ENCODE peak calls at places on chromosome 4, in seven cellular contexts. One of them, this sample, is unnamed.
A peak's percentile ranks its signal among the peaks of the same experiment; 100 is the strongest.

GRCh38 chr4:109266891-109267290 is 35.6 kb downstream of the COL25A1 start:
- DNase-seq in hepatocyte: no peak
- DNase-seq in OCI-LY7: no peak
- DNase-seq in AG04450: no peak
- DNase-seq in Karpas-422: no peak
- DNase-seq in lower lobe of right lung: no peak
- DNase-seq in tibial artery: no peak
- DNase-seq in this sample: no peak

GRCh38 chr4:40582413-40582812 is 47.3 kb downstream of the RBM47 start:
- DNase-seq in hepatocyte: no peak
- DNase-seq in OCI-LY7: no peak
- DNase-seq in AG04450: no peak
- DNase-seq in Karpas-422: no peak
- DNase-seq in lower lobe of right lung: no peak
- DNase-seq in tibial artery: no peak
- DNase-seq in this sample: no peak

GRCh38 chr4:45004847-45005565 is 278.6 kb upstream of the GNPDA2 start:
- DNase-seq in hepatocyte: no peak
- DNase-seq in OCI-LY7: no peak
- DNase-seq in AG04450: no peak
- DNase-seq in Karpas-422: no peak
- DNase-seq in lower lobe of right lung: no peak
- DNase-seq in tibial artery: no peak
- DNase-seq in this sample: no peak

GRCh38 chr4:88865051-88865450 is 167.4 kb upstream of the NAP1L5 start:
- DNase-seq in hepatocyte: no peak
- DNase-seq in OCI-LY7: no peak
- DNase-seq in AG04450: no peak
- DNase-seq in Karpas-422: no peak
- DNase-seq in lower lobe of right lung: no peak
- DNase-seq in tibial artery: no peak
- DNase-seq in this sample: no peak

GRCh38 chr4:20984011-20984836 is 284.0 kb downstream of the PACRGL start:
- DNase-seq in hepatocyte: peak; percentile 35
- DNase-seq in OCI-LY7: no peak
- DNase-seq in AG04450: no peak
- DNase-seq in Karpas-422: no peak
- DNase-seq in lower lobe of right lung: no peak
- DNase-seq in tibial artery: no peak
- DNase-seq in this sample: peak; percentile 65

GRCh38 chr4:118180776-118181175 is 146.5 kb downstream of the NDST3 start:
- DNase-seq in hepatocyte: no peak
- DNase-seq in OCI-LY7: no peak
- DNase-seq in AG04450: no peak
- DNase-seq in Karpas-422: no peak
- DNase-seq in lower lobe of right lung: no peak
- DNase-seq in tibial artery: no peak
- DNase-seq in this sample: no peak

GRCh38 chr4:122500852-122501501 is 44.5 kb upstream of the IL2 start:
- DNase-seq in hepatocyte: no peak
- DNase-seq in OCI-LY7: no peak
- DNase-seq in AG04450: no peak
- DNase-seq in Karpas-422: no peak
- DNase-seq in lower lobe of right lung: no peak
- DNase-seq in tibial artery: no peak
- DNase-seq in this sample: no peak

GRCh38 chr4:64713256-64713840 is 304.1 kb upstream of the TECRL start:
- DNase-seq in hepatocyte: peak; percentile 37
- DNase-seq in OCI-LY7: peak; percentile 42
- DNase-seq in AG04450: no peak
- DNase-seq in Karpas-422: peak; percentile 75
- DNase-seq in lower lobe of right lung: no peak
- DNase-seq in tibial artery: no peak
- DNase-seq in this sample: no peak

GRCh38 chr4:54224960-54225670 is 4.0 kb upstream of the PDGFRA start:
- DNase-seq in hepatocyte: no peak
- DNase-seq in OCI-LY7: no peak
- DNase-seq in AG04450: no peak
- DNase-seq in Karpas-422: no peak
- DNase-seq in lower lobe of right lung: no peak
- DNase-seq in tibial artery: no peak
- DNase-seq in this sample: peak; percentile 62

GRCh38 chr4:113445286-113445685 is 316.3 kb downstream of the CAMK2D start:
- DNase-seq in hepatocyte: peak; percentile 32
- DNase-seq in OCI-LY7: no peak
- DNase-seq in AG04450: no peak
- DNase-seq in Karpas-422: no peak
- DNase-seq in lower lobe of right lung: no peak
- DNase-seq in tibial artery: peak; percentile 74
- DNase-seq in this sample: no peak

GRCh38 chr4:153518001-153518400 is 51.8 kb downstream of the TMEM131L start:
- DNase-seq in hepatocyte: no peak
- DNase-seq in OCI-LY7: no peak
- DNase-seq in AG04450: no peak
- DNase-seq in Karpas-422: no peak
- DNase-seq in lower lobe of right lung: no peak
- DNase-seq in tibial artery: no peak
- DNase-seq in this sample: no peak

GRCh38 chr4:110211007-110211769 is 12.8 kb upstream of the ELOVL6 start:
- DNase-seq in hepatocyte: peak; percentile 48
- DNase-seq in OCI-LY7: peak; percentile 66
- DNase-seq in AG04450: no peak
- DNase-seq in Karpas-422: peak; percentile 75
- DNase-seq in lower lobe of right lung: no peak
- DNase-seq in tibial artery: no peak
- DNase-seq in this sample: no peak

GRCh38 chr4:29708473-29708872 is 1011.7 kb upstream of the PCDH7 start:
- DNase-seq in hepatocyte: peak; percentile 4
- DNase-seq in OCI-LY7: no peak
- DNase-seq in AG04450: peak; percentile 18
- DNase-seq in Karpas-422: no peak
- DNase-seq in lower lobe of right lung: no peak
- DNase-seq in tibial artery: no peak
- DNase-seq in this sample: no peak

GRCh38 chr4:119684463-119684862 is 55.9 kb upstream of the PDE5A start:
- DNase-seq in hepatocyte: no peak
- DNase-seq in OCI-LY7: no peak
- DNase-seq in AG04450: no peak
- DNase-seq in Karpas-422: no peak
- DNase-seq in lower lobe of right lung: no peak
- DNase-seq in tibial artery: no peak
- DNase-seq in this sample: no peak

GRCh38 chr4:186760576-186760975 is 36.9 kb upstream of the FAT1 start:
- DNase-seq in hepatocyte: no peak
- DNase-seq in OCI-LY7: no peak
- DNase-seq in AG04450: no peak
- DNase-seq in Karpas-422: peak; percentile 78
- DNase-seq in lower lobe of right lung: no peak
- DNase-seq in tibial artery: no peak
- DNase-seq in this sample: no peak

GRCh38 chr4:15118281-15118680 is 116.0 kb downstream of the CPEB2 start:
- DNase-seq in hepatocyte: peak; percentile 12
- DNase-seq in OCI-LY7: no peak
- DNase-seq in AG04450: no peak
- DNase-seq in Karpas-422: no peak
- DNase-seq in lower lobe of right lung: no peak
- DNase-seq in tibial artery: no peak
- DNase-seq in this sample: peak; percentile 78

GRCh38 chr4:118909173-118909956 is 20.7 kb downstream of the SYNPO2 start:
- DNase-seq in hepatocyte: no peak
- DNase-seq in OCI-LY7: no peak
- DNase-seq in AG04450: no peak
- DNase-seq in Karpas-422: no peak
- DNase-seq in lower lobe of right lung: no peak
- DNase-seq in tibial artery: no peak
- DNase-seq in this sample: no peak

GRCh38 chr4:44760142-44760898 is 34.0 kb upstream of the GNPDA2 start:
- DNase-seq in hepatocyte: peak; percentile 67
- DNase-seq in OCI-LY7: peak; percentile 56
- DNase-seq in AG04450: no peak
- DNase-seq in Karpas-422: peak; percentile 80
- DNase-seq in lower lobe of right lung: no peak
- DNase-seq in tibial artery: no peak
- DNase-seq in this sample: no peak

GRCh38 chr4:155822572-155822971 is 43.5 kb downstream of the ASIC5 start:
- DNase-seq in hepatocyte: no peak
- DNase-seq in OCI-LY7: no peak
- DNase-seq in AG04450: no peak
- DNase-seq in Karpas-422: no peak
- DNase-seq in lower lobe of right lung: no peak
- DNase-seq in tibial artery: no peak
- DNase-seq in this sample: no peak

GRCh38 chr4:2924765-2925301 is 38.4 kb downstream of the NOP14 start:
- DNase-seq in hepatocyte: peak; percentile 66
- DNase-seq in OCI-LY7: no peak
- DNase-seq in AG04450: no peak
- DNase-seq in Karpas-422: no peak
- DNase-seq in lower lobe of right lung: peak; percentile 40
- DNase-seq in tibial artery: peak; percentile 17
- DNase-seq in this sample: peak; percentile 53

GRCh38 chr4:76729460-76729859 is 168.5 kb downstream of the SOWAHB start:
- DNase-seq in hepatocyte: no peak
- DNase-seq in OCI-LY7: no peak
- DNase-seq in AG04450: no peak
- DNase-seq in Karpas-422: no peak
- DNase-seq in lower lobe of right lung: no peak
- DNase-seq in tibial artery: no peak
- DNase-seq in this sample: no peak

GRCh38 chr4:114600066-114600552 is 1.5 kb downstream of the UGT8 start:
- DNase-seq in hepatocyte: no peak
- DNase-seq in OCI-LY7: peak; percentile 39
- DNase-seq in AG04450: no peak
- DNase-seq in Karpas-422: no peak
- DNase-seq in lower lobe of right lung: no peak
- DNase-seq in tibial artery: no peak
- DNase-seq in this sample: no peak

GRCh38 chr4:55214172-55214571 is 88.8 kb upstream of the KDR start:
- DNase-seq in hepatocyte: no peak
- DNase-seq in OCI-LY7: peak; percentile 1
- DNase-seq in AG04450: no peak
- DNase-seq in Karpas-422: no peak
- DNase-seq in lower lobe of right lung: no peak
- DNase-seq in tibial artery: no peak
- DNase-seq in this sample: no peak

DNA sequence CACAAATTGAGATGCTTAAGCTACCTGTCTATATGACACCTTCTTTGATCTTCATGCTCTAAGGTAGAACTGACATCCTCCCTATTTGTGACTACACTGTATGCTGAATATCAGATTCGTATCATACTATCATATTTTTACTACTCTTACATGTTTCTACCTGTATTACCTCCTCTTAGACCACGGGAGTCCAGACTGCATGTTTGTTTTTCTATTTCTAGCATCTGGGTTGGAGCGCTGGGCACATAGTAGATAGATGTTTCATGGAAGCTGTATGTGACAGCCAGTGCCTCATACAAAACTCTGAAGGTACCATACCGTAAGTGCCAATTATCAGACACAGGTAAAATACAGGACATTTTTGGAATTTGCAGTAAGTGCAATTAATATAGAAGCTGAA is 47.6 kb downstream of the ATP10D start:
- DNase-seq in hepatocyte: no peak
- DNase-seq in OCI-LY7: no peak
- DNase-seq in AG04450: no peak
- DNase-seq in Karpas-422: no peak
- DNase-seq in lower lobe of right lung: no peak
- DNase-seq in tibial artery: no peak
- DNase-seq in this sample: no peak
- H3K27ac ChIP-seq in hepatocyte: no peak overlapping the region
- H3K27ac ChIP-seq in OCI-LY7: no peak overlapping the region
- H3K27ac ChIP-seq in AG04450: no peak overlapping the region
- H3K27ac ChIP-seq in Karpas-422: no peak overlapping the region
- H3K27ac ChIP-seq in lower lobe of right lung: peak overlapping the region; percentile 38
- H3K27ac ChIP-seq in tibial artery: no peak overlapping the region
- H3K27ac ChIP-seq in this sample: no peak overlapping the region

DNA sequence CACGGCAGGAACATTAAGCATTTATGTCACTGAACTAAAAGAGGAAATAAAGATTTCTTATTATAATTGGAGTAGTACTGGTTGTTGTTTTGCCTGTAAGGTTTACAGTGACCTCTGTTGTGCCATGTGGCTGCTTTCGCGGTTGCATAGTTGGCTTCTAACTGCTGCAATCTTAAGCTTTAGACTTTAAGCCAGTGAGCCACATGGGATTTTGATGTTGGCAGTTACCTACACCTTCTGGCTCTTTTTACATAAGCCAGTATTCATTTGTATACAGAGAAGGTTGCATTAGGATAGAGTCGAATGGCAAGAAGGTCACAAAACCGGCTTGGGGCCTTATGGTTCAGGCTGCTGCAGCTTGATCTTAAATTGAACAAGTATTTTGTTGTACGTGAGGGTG is 1311.6 kb downstream of the RAPGEF2 start:
- DNase-seq in hepatocyte: no peak
- DNase-seq in OCI-LY7: no peak
- DNase-seq in AG04450: no peak
- DNase-seq in Karpas-422: no peak
- DNase-seq in lower lobe of right lung: no peak
- DNase-seq in tibial artery: no peak
- DNase-seq in this sample: no peak
- H3K27ac ChIP-seq in hepatocyte: no peak overlapping the region
- H3K27ac ChIP-seq in OCI-LY7: no peak overlapping the region
- H3K27ac ChIP-seq in AG04450: no peak overlapping the region
- H3K27ac ChIP-seq in Karpas-422: no peak overlapping the region
- H3K27ac ChIP-seq in lower lobe of right lung: no peak overlapping the region
- H3K27ac ChIP-seq in tibial artery: no peak overlapping the region
- H3K27ac ChIP-seq in this sample: no peak overlapping the region

GRCh38 chr4:128827280-128827679 is 17.8 kb downstream of the JADE1 start:
- DNase-seq in hepatocyte: no peak
- DNase-seq in OCI-LY7: no peak
- DNase-seq in AG04450: no peak
- DNase-seq in Karpas-422: no peak
- DNase-seq in lower lobe of right lung: no peak
- DNase-seq in tibial artery: no peak
- DNase-seq in this sample: no peak

GRCh38 chr4:128830906-128831525 is 21.5 kb downstream of the JADE1 start:
- DNase-seq in hepatocyte: no peak
- DNase-seq in OCI-LY7: peak; percentile 49
- DNase-seq in AG04450: no peak
- DNase-seq in Karpas-422: no peak
- DNase-seq in lower lobe of right lung: no peak
- DNase-seq in tibial artery: no peak
- DNase-seq in this sample: no peak

GRCh38 chr4:128832253-128832641 is 22.7 kb downstream of the JADE1 start:
- DNase-seq in hepatocyte: no peak
- DNase-seq in OCI-LY7: no peak
- DNase-seq in AG04450: no peak
- DNase-seq in Karpas-422: no peak
- DNase-seq in lower lobe of right lung: no peak
- DNase-seq in tibial artery: no peak
- DNase-seq in this sample: no peak

GRCh38 chr4:128835498-128836222 is 26.2 kb downstream of the JADE1 start:
- DNase-seq in hepatocyte: no peak
- DNase-seq in OCI-LY7: no peak
- DNase-seq in AG04450: no peak
- DNase-seq in Karpas-422: no peak
- DNase-seq in lower lobe of right lung: peak; percentile 67
- DNase-seq in tibial artery: peak; percentile 46
- DNase-seq in this sample: peak; percentile 87

GRCh38 chr4:128831526-128832252 is 22.2 kb downstream of the JADE1 start:
- DNase-seq in hepatocyte: peak; percentile 49
- DNase-seq in OCI-LY7: no peak
- DNase-seq in AG04450: no peak
- DNase-seq in Karpas-422: no peak
- DNase-seq in lower lobe of right lung: no peak
- DNase-seq in tibial artery: no peak
- DNase-seq in this sample: no peak
- H3K27ac ChIP-seq in hepatocyte: peak overlapping the region; percentile 77
- H3K27ac ChIP-seq in OCI-LY7: peak overlapping the region; percentile 84
- H3K27ac ChIP-seq in AG04450: no peak overlapping the region
- H3K27ac ChIP-seq in Karpas-422: peak overlapping the region; percentile 19
- H3K27ac ChIP-seq in lower lobe of right lung: no peak overlapping the region
- H3K27ac ChIP-seq in tibial artery: peak overlapping the region; percentile 17
- H3K27ac ChIP-seq in this sample: peak overlapping the region; percentile 28

GRCh38 chr4:139663561-139664138 is 2.0 kb upstream of the MGST2 start:
- DNase-seq in hepatocyte: no peak
- DNase-seq in OCI-LY7: no peak
- DNase-seq in AG04450: no peak
- DNase-seq in Karpas-422: no peak
- DNase-seq in lower lobe of right lung: no peak
- DNase-seq in tibial artery: no peak
- DNase-seq in this sample: no peak
- H3K27ac ChIP-seq in hepatocyte: peak overlapping the region; percentile 95
- H3K27ac ChIP-seq in OCI-LY7: no peak overlapping the region
- H3K27ac ChIP-seq in AG04450: no peak overlapping the region
- H3K27ac ChIP-seq in Karpas-422: no peak overlapping the region
- H3K27ac ChIP-seq in lower lobe of right lung: no peak overlapping the region
- H3K27ac ChIP-seq in tibial artery: no peak overlapping the region
- H3K27ac ChIP-seq in this sample: no peak overlapping the region

This sample was measured in kidney.